ENCODE peak calls at places on chromosomes 2 and 18, in eight cellular contexts. B is lower lobe of right lung, Z is colonic mucosa, X is heart right ventricle, I is fibroblast of the aortic adventitia, V is brain microvascular endothelial cell, K is neuronal stem cell, U is fibroblast of mammary gland. F is an unnamed sample.

GRCh38 chr2:48781366-48781765 is 25.8 kb upstream of the LHCGR start:
- DNase-seq in B (no peak), Z (no peak), X (no peak), I (no peak), V (no peak), K (no peak), U (peak; percentile 1), F (no peak)

GRCh38 chr2:238571626-238572372 is 145.1 kb downstream of the ASB1 start:
- DNase-seq in B (no peak), Z (no peak), X (no peak), I (no peak), V (no peak), K (no peak), U (no peak), F (no peak)

GRCh38 chr2:14297906-14298305 is 334.6 kb upstream of the LRATD1 start:
- DNase-seq in B (no peak), Z (no peak), X (no peak), I (no peak), V (no peak), K (no peak), U (no peak), F (no peak)

GRCh38 chr2:190879474-190880373 is 897 bp upstream of the GLS start:
- DNase-seq in B (no peak), Z (no peak), X (no peak), I (peak; percentile 61), V (no peak), K (no peak), U (no peak), F (no peak)

GRCh38 chr2:156657809-156658208 is 221.6 kb downstream of the GPD2 start:
- DNase-seq in B (no peak), Z (no peak), X (no peak), I (no peak), V (no peak), K (no peak), U (peak; percentile 68), F (no peak)

GRCh38 chr2:211181626-211182025 is 625.2 kb downstream of the CPS1 start:
- DNase-seq in B (peak; percentile 51), Z (no peak), X (no peak), I (no peak), V (no peak), K (no peak), U (no peak), F (no peak)

GRCh38 chr2:29006092-29006985 is 25.2 kb downstream of the TOGARAM2 start:
- DNase-seq in B (no peak), Z (no peak), X (no peak), I (no peak), V (no peak), K (no peak), U (no peak), F (no peak)

GRCh38 chr18:40249390-40250080 is 1705.5 kb upstream of the PIK3C3 start:
- DNase-seq in B (no peak), Z (no peak), X (no peak), I (no peak), V (no peak), K (no peak), U (no peak), F (no peak)

GRCh38 chr2:58620896-58621295 is 379.8 kb upstream of the FANCL start:
- DNase-seq in B (no peak), Z (no peak), X (no peak), I (no peak), V (peak; percentile 28), K (no peak), U (no peak), F (no peak)

GRCh38 chr18:31407649-31408048 is 31.1 kb downstream of the DSG4 start:
- DNase-seq in B (no peak), Z (no peak), X (no peak), I (no peak), V (no peak), K (no peak), U (no peak), F (no peak)

GRCh38 chr18:8341481-8342230 is 267.6 kb upstream of the RAB12 start:
- DNase-seq in B (no peak), Z (no peak), X (no peak), I (peak; percentile 77), V (peak; percentile 79), K (no peak), U (peak; percentile 12), F (no peak)

GRCh38 chr2:240631561-240632290 is 6.4 kb downstream of the GPR35 start:
- DNase-seq in B (no peak), Z (no peak), X (no peak), I (no peak), V (no peak), K (no peak), U (no peak), F (peak; percentile 47)

GRCh38 chr2:212646698-212647097 is 108.1 kb upstream of the ERBB4 start:
- DNase-seq in B (no peak), Z (no peak), X (no peak), I (peak; percentile 33), V (peak; percentile 79), K (no peak), U (peak; percentile 87), F (no peak)

GRCh38 chr2:70304501-70304900 is 2.6 kb upstream of the FAM136A start:
- DNase-seq in B (no peak), Z (no peak), X (no peak), I (no peak), V (no peak), K (no peak), U (no peak), F (no peak)

GRCh38 chr2:201854221-201854801 is 48.0 kb downstream of the CDK15 start:
- DNase-seq in B (no peak), Z (no peak), X (no peak), I (peak; percentile 90), V (peak; percentile 99), K (no peak), U (peak; percentile 98), F (no peak)

GRCh38 chr2:63950414-63950813 is 68.8 kb downstream of the VPS54 start:
- DNase-seq in B (no peak), Z (no peak), X (no peak), I (no peak), V (no peak), K (no peak), U (no peak), F (no peak)

GRCh38 chr2:178315488-178315948 is 121.2 kb downstream of the OSBPL6 start:
- DNase-seq in B (no peak), Z (no peak), X (no peak), I (no peak), V (no peak), K (no peak), U (no peak), F (no peak)

GRCh38 chr2:234593636-234594035 is 96.8 kb upstream of the ARL4C start:
- DNase-seq in B (no peak), Z (no peak), X (no peak), I (no peak), V (no peak), K (no peak), U (no peak), F (no peak)

GRCh38 chr18:57434536-57435494 is at the start of gene ONECUT2:
- DNase-seq in B (peak; percentile 93), Z (peak; percentile 94), X (peak; percentile 91), I (peak; percentile 74), V (peak; percentile 74), K (peak; percentile 94), U (peak; percentile 88), F (peak; percentile 94)

GRCh38 chr18:57436193-57436964 is 1.2 kb downstream of the ONECUT2 start:
- DNase-seq in B (no peak), Z (no peak), X (no peak), I (no peak), V (no peak), K (no peak), U (no peak), F (peak; percentile 46)

GRCh38 chr18:57437433-57437781 is 2.2 kb downstream of the ONECUT2 start:
- DNase-seq in B (no peak), Z (no peak), X (no peak), I (no peak), V (no peak), K (no peak), U (no peak), F (no peak)

GRCh38 chr18:57436965-57437333 is 1.8 kb downstream of the ONECUT2 start:
- DNase-seq in B (no peak), Z (no peak), X (no peak), I (no peak), V (no peak), K (no peak), U (no peak), F (no peak)

GRCh38 chr18:57435851-57436192 is 648 bp downstream of the ONECUT2 start:
- DNase-seq in B (no peak), Z (no peak), X (no peak), I (no peak), V (no peak), K (no peak), U (no peak), F (no peak)
- H3K4me3 ChIP-seq in B (no peak overlapping the region), Z (no peak overlapping the region), X (no peak overlapping the region), I (no peak overlapping the region), V (no peak overlapping the region), K (peak overlapping the region; percentile 58), U (no peak overlapping the region), F (no peak overlapping the region)

DNA sequence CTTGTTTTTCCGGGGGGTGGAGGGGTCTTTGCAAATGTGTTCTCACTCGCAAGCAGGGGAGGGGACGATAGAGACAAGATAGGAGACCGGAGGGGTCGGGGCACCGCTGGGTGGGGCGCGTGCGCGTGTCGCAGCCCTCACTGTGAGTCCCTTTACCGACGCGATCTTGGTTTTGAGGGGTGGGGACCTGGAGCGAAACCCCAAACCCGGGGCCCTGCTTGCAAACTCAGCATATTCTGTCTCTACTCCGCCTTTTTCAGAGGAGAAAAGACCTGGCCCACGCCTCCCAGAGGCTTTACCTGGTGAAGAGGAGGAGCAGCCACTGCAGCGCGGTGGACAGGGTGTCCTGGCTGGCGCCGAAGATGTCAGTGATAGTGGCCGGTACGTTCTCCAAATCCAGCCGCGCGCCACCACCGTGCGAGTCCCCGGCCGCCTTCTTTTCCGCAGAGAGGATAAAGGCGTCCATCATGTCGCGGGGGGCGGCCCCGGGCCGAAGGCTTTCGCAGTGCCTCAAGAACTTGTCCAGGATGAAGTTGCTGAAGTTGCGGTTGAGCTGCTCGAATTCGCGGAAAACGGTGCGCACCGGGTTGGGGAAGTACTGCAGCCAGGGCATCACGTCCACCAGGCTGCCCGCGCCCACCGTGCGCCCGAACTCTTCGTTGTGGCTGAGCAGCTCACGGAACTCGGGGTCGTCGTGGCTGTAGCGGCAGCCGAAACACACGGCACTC is 1.7 kb downstream of the CYP1B1 start:
- DNase-seq in B (peak; percentile 61), Z (no peak), X (no peak), I (peak; percentile 30), V (no peak), K (no peak), U (no peak), F (no peak)
- H3K4me3 ChIP-seq in B (peak overlapping the region; percentile 65), Z (no peak overlapping the region), X (peak overlapping the region; percentile 60), I (peak overlapping the region; percentile 70), V (peak overlapping the region; percentile 60), K (peak overlapping the region; percentile 19), U (peak overlapping the region; percentile 53), F (peak overlapping the region; percentile 58)

DNA sequence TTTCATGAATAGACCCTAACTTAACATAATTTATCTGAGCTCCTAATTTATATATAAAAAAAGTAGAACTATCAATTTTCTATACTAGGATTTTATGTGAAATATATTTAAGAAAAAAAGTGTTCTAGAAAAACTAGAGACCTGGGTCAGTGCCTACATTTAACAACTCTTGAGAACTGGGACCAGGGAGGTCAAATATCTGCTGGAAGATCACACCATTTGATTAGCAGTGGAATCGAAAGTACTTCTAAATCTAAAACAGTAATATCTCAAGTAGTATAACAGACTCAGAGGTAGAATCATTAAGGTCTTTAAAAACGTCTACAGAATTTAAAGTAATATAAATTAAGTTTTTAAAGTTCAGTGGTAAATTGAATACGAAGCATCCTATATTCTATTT is 34.6 kb downstream of the PPP3R1 start:
- DNase-seq in B (no peak), Z (no peak), X (no peak), I (no peak), V (no peak), K (no peak), U (no peak), F (no peak)
- H3K4me3 ChIP-seq in B (no peak overlapping the region), Z (no peak overlapping the region), X (no peak overlapping the region), I (no peak overlapping the region), V (no peak overlapping the region), K (no peak overlapping the region), U (no peak overlapping the region), F (no peak overlapping the region)

GRCh38 chr2:66436546-66436945 is 1.6 kb downstream of the MEIS1 start:
- DNase-seq in B (no peak), Z (no peak), X (no peak), I (peak; percentile 31), V (no peak), K (no peak), U (no peak), F (no peak)
- H3K4me3 ChIP-seq in B (peak overlapping the region; percentile 71), Z (peak overlapping the region; percentile 55), X (peak overlapping the region; percentile 84), I (peak overlapping the region; percentile 93), V (peak overlapping the region; percentile 76), K (no peak overlapping the region), U (peak overlapping the region; percentile 74), F (peak overlapping the region; percentile 90)